ENCODE peak calls at places on chromosomes 11 and 22, in ten cellular contexts. One of them, this sample, is unnamed.
A peak's percentile ranks its signal among the peaks of the same experiment; 100 is the strongest.

GRCh38 chr11:26227311-26227710 is 104.6 kb upstream of the ANO3 start:
- DNase-seq in cardiac muscle cell: peak; percentile 2
- DNase-seq in HL-60: no peak
- DNase-seq in fibroblast of lung: peak; percentile 96
- DNase-seq in ovary: no peak
- DNase-seq in heart left ventricle: no peak
- DNase-seq in GM23338: peak; percentile 22
- DNase-seq in right atrium auricular region: no peak
- DNase-seq in AG04450: peak; percentile 71
- DNase-seq in colonic mucosa: no peak
- DNase-seq in this sample: no peak

GRCh38 chr11:94866936-94867795 is 99.0 kb downstream of the AMOTL1 start:
- DNase-seq in cardiac muscle cell: no peak
- DNase-seq in HL-60: no peak
- DNase-seq in fibroblast of lung: no peak
- DNase-seq in ovary: no peak
- DNase-seq in heart left ventricle: no peak
- DNase-seq in GM23338: no peak
- DNase-seq in right atrium auricular region: peak; percentile 55
- DNase-seq in AG04450: no peak
- DNase-seq in colonic mucosa: no peak
- DNase-seq in this sample: no peak

GRCh38 chr22:47997052-47997568 is 1234.7 kb downstream of the TBC1D22A start:
- DNase-seq in cardiac muscle cell: no peak
- DNase-seq in HL-60: no peak
- DNase-seq in fibroblast of lung: no peak
- DNase-seq in ovary: no peak
- DNase-seq in heart left ventricle: no peak
- DNase-seq in GM23338: no peak
- DNase-seq in right atrium auricular region: no peak
- DNase-seq in AG04450: no peak
- DNase-seq in colonic mucosa: no peak
- DNase-seq in this sample: peak; percentile 11

GRCh38 chr11:113881856-113882255 is 6.5 kb upstream of the USP28 start:
- DNase-seq in cardiac muscle cell: no peak
- DNase-seq in HL-60: no peak
- DNase-seq in fibroblast of lung: no peak
- DNase-seq in ovary: no peak
- DNase-seq in heart left ventricle: no peak
- DNase-seq in GM23338: no peak
- DNase-seq in right atrium auricular region: no peak
- DNase-seq in AG04450: no peak
- DNase-seq in colonic mucosa: no peak
- DNase-seq in this sample: no peak

GRCh38 chr11:107405260-107405659 is 52.4 kb downstream of the CWF19L2 start:
- DNase-seq in cardiac muscle cell: no peak
- DNase-seq in HL-60: no peak
- DNase-seq in fibroblast of lung: no peak
- DNase-seq in ovary: no peak
- DNase-seq in heart left ventricle: no peak
- DNase-seq in GM23338: no peak
- DNase-seq in right atrium auricular region: no peak
- DNase-seq in AG04450: no peak
- DNase-seq in colonic mucosa: no peak
- DNase-seq in this sample: no peak

GRCh38 chr11:117837791-117838190 is 13.2 kb upstream of the FXYD2 start:
- DNase-seq in cardiac muscle cell: no peak
- DNase-seq in HL-60: no peak
- DNase-seq in fibroblast of lung: no peak
- DNase-seq in ovary: no peak
- DNase-seq in heart left ventricle: peak; percentile 15
- DNase-seq in GM23338: no peak
- DNase-seq in right atrium auricular region: peak; percentile 40
- DNase-seq in AG04450: no peak
- DNase-seq in colonic mucosa: no peak
- DNase-seq in this sample: no peak

GRCh38 chr22:50691521-50691920 is 18.9 kb downstream of the SHANK3 start:
- DNase-seq in cardiac muscle cell: peak; percentile 45
- DNase-seq in HL-60: peak; percentile 47
- DNase-seq in fibroblast of lung: peak; percentile 73
- DNase-seq in ovary: no peak
- DNase-seq in heart left ventricle: no peak
- DNase-seq in GM23338: peak; percentile 65
- DNase-seq in right atrium auricular region: no peak
- DNase-seq in AG04450: no peak
- DNase-seq in colonic mucosa: no peak
- DNase-seq in this sample: peak; percentile 8

GRCh38 chr22:36333632-36334031 is 54.1 kb downstream of the MYH9 start:
- DNase-seq in cardiac muscle cell: no peak
- DNase-seq in HL-60: no peak
- DNase-seq in fibroblast of lung: no peak
- DNase-seq in ovary: no peak
- DNase-seq in heart left ventricle: no peak
- DNase-seq in GM23338: no peak
- DNase-seq in right atrium auricular region: no peak
- DNase-seq in AG04450: no peak
- DNase-seq in colonic mucosa: no peak
- DNase-seq in this sample: peak; percentile 77

GRCh38 chr22:49657275-49657973 is 170.2 kb downstream of the BRD1 start:
- DNase-seq in cardiac muscle cell: no peak
- DNase-seq in HL-60: peak; percentile 91
- DNase-seq in fibroblast of lung: no peak
- DNase-seq in ovary: no peak
- DNase-seq in heart left ventricle: peak; percentile 85
- DNase-seq in GM23338: no peak
- DNase-seq in right atrium auricular region: peak; percentile 71
- DNase-seq in AG04450: no peak
- DNase-seq in colonic mucosa: peak; percentile 57
- DNase-seq in this sample: peak; percentile 42

GRCh38 chr22:49658902-49659280 is 168.8 kb downstream of the BRD1 start:
- DNase-seq in cardiac muscle cell: no peak
- DNase-seq in HL-60: no peak
- DNase-seq in fibroblast of lung: no peak
- DNase-seq in ovary: no peak
- DNase-seq in heart left ventricle: no peak
- DNase-seq in GM23338: no peak
- DNase-seq in right atrium auricular region: no peak
- DNase-seq in AG04450: no peak
- DNase-seq in colonic mucosa: no peak
- DNase-seq in this sample: no peak

GRCh38 chr22:49656291-49656851 is 171.3 kb downstream of the BRD1 start:
- DNase-seq in cardiac muscle cell: no peak
- DNase-seq in HL-60: peak; percentile 16
- DNase-seq in fibroblast of lung: no peak
- DNase-seq in ovary: no peak
- DNase-seq in heart left ventricle: no peak
- DNase-seq in GM23338: no peak
- DNase-seq in right atrium auricular region: no peak
- DNase-seq in AG04450: no peak
- DNase-seq in colonic mucosa: no peak
- DNase-seq in this sample: no peak

GRCh38 chr22:49659281-49659923 is 168.3 kb downstream of the BRD1 start:
- DNase-seq in cardiac muscle cell: no peak
- DNase-seq in HL-60: no peak
- DNase-seq in fibroblast of lung: no peak
- DNase-seq in ovary: no peak
- DNase-seq in heart left ventricle: no peak
- DNase-seq in GM23338: no peak
- DNase-seq in right atrium auricular region: no peak
- DNase-seq in AG04450: no peak
- DNase-seq in colonic mucosa: no peak
- DNase-seq in this sample: no peak

GRCh38 chr22:49657974-49658550 is 169.6 kb downstream of the BRD1 start:
- DNase-seq in cardiac muscle cell: no peak
- DNase-seq in HL-60: no peak
- DNase-seq in fibroblast of lung: no peak
- DNase-seq in ovary: no peak
- DNase-seq in heart left ventricle: no peak
- DNase-seq in GM23338: no peak
- DNase-seq in right atrium auricular region: no peak
- DNase-seq in AG04450: no peak
- DNase-seq in colonic mucosa: no peak
- DNase-seq in this sample: no peak
- H3K4me3 ChIP-seq in cardiac muscle cell: no peak overlapping the region
- H3K4me3 ChIP-seq in HL-60: no peak overlapping the region
- H3K4me3 ChIP-seq in fibroblast of lung: no peak overlapping the region
- H3K4me3 ChIP-seq in ovary: no peak overlapping the region
- H3K4me3 ChIP-seq in heart left ventricle: peak overlapping the region; percentile 61
- H3K4me3 ChIP-seq in GM23338: no peak overlapping the region
- H3K4me3 ChIP-seq in right atrium auricular region: no peak overlapping the region
- H3K4me3 ChIP-seq in AG04450: no peak overlapping the region
- H3K4me3 ChIP-seq in colonic mucosa: no peak overlapping the region
- H3K4me3 ChIP-seq in this sample: no peak overlapping the region

GRCh38 chr22:46112405-46112804 is 37.9 kb upstream of the PPARA start:
- DNase-seq in cardiac muscle cell: no peak
- DNase-seq in HL-60: no peak
- DNase-seq in fibroblast of lung: no peak
- DNase-seq in ovary: no peak
- DNase-seq in heart left ventricle: no peak
- DNase-seq in GM23338: no peak
- DNase-seq in right atrium auricular region: no peak
- DNase-seq in AG04450: no peak
- DNase-seq in colonic mucosa: no peak
- DNase-seq in this sample: no peak
- H3K27ac ChIP-seq in cardiac muscle cell: no peak overlapping the region
- H3K27ac ChIP-seq in HL-60: no peak overlapping the region
- H3K27ac ChIP-seq in fibroblast of lung: peak overlapping the region; percentile 10
- H3K27ac ChIP-seq in ovary: no peak overlapping the region
- H3K27ac ChIP-seq in heart left ventricle: peak overlapping the region; percentile 86
- H3K27ac ChIP-seq in GM23338: no peak overlapping the region
- H3K27ac ChIP-seq in right atrium auricular region: peak overlapping the region; percentile 79
- H3K27ac ChIP-seq in AG04450: no peak overlapping the region
- H3K27ac ChIP-seq in colonic mucosa: no peak overlapping the region
- H3K27ac ChIP-seq in this sample: peak overlapping the region; percentile 17

GRCh38 chr11:64241175-64241429 is 207 bp downstream of the FKBP2 start:
- DNase-seq in cardiac muscle cell: no peak
- DNase-seq in HL-60: no peak
- DNase-seq in fibroblast of lung: no peak
- DNase-seq in ovary: no peak
- DNase-seq in heart left ventricle: no peak
- DNase-seq in GM23338: no peak
- DNase-seq in right atrium auricular region: no peak
- DNase-seq in AG04450: no peak
- DNase-seq in colonic mucosa: no peak
- DNase-seq in this sample: no peak

GRCh38 chr11:64238999-64239398 is 1.9 kb upstream of the FKBP2 start:
- DNase-seq in cardiac muscle cell: no peak
- DNase-seq in HL-60: no peak
- DNase-seq in fibroblast of lung: no peak
- DNase-seq in ovary: no peak
- DNase-seq in heart left ventricle: no peak
- DNase-seq in GM23338: no peak
- DNase-seq in right atrium auricular region: no peak
- DNase-seq in AG04450: no peak
- DNase-seq in colonic mucosa: no peak
- DNase-seq in this sample: no peak

GRCh38 chr11:64241430-64242153 is 697 bp downstream of the FKBP2 start:
- DNase-seq in cardiac muscle cell: peak; percentile 99
- DNase-seq in HL-60: peak; percentile 98
- DNase-seq in fibroblast of lung: peak; percentile 99
- DNase-seq in ovary: peak; percentile 100
- DNase-seq in heart left ventricle: peak; percentile 99
- DNase-seq in GM23338: peak; percentile 99
- DNase-seq in right atrium auricular region: peak; percentile 100
- DNase-seq in AG04450: peak; percentile 99
- DNase-seq in colonic mucosa: peak; percentile 100
- DNase-seq in this sample: peak; percentile 99

GRCh38 chr11:64240467-64241174 is at the start of gene FKBP2:
- DNase-seq in cardiac muscle cell: peak; percentile 99
- DNase-seq in HL-60: peak; percentile 95
- DNase-seq in fibroblast of lung: peak; percentile 97
- DNase-seq in ovary: peak; percentile 98
- DNase-seq in heart left ventricle: peak; percentile 98
- DNase-seq in GM23338: peak; percentile 98
- DNase-seq in right atrium auricular region: peak; percentile 98
- DNase-seq in AG04450: peak; percentile 90
- DNase-seq in colonic mucosa: peak; percentile 97
- DNase-seq in this sample: peak; percentile 98

DNA sequence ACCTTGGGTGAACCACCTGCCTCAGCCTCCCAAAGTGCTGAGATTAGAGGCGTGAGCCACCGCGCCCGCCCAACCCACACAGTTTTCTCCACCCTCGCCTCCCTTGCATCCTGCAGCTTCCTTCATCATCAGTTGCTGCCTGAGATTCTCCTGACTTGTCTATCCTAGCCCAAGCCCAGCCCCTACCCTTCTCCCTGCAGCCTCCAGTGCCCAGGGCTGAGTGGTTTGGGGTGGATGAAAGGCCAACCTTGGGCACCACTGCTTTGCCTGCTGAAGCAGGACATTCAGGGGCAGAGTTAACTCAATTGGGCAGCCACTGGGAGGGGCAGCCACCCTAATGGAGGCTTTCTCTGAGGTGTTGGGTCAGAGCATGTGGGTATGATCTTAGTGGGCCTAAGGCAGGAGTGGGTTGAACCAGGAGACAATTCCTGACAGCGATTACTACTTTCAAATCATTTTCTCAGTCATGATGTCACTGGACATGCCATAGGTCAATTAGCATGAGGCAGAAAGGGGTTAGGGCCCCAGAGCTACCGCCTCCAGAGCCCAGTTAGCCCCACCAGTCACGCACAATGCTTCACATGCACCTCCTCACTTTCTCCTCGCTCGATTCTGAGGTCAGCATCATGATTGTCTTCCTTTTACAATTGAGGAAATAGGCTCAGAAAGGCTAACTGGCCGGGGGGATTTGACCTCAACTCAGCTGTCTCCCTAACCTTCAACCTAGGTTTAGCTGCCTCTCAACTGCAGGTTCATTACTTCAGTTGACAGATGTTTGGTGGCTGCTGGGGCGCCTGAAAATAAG is 1.0 kb upstream of the FKBP2 start:
- DNase-seq in cardiac muscle cell: no peak
- DNase-seq in HL-60: peak; percentile 93
- DNase-seq in fibroblast of lung: no peak
- DNase-seq in ovary: no peak
- DNase-seq in heart left ventricle: peak; percentile 34
- DNase-seq in GM23338: no peak
- DNase-seq in right atrium auricular region: no peak
- DNase-seq in AG04450: no peak
- DNase-seq in colonic mucosa: no peak
- DNase-seq in this sample: no peak
- H3K4me3 ChIP-seq in cardiac muscle cell: peak overlapping the region; percentile 86
- H3K4me3 ChIP-seq in HL-60: peak overlapping the region; percentile 80
- H3K4me3 ChIP-seq in fibroblast of lung: peak overlapping the region; percentile 72
- H3K4me3 ChIP-seq in ovary: peak overlapping the region; percentile 96
- H3K4me3 ChIP-seq in heart left ventricle: peak overlapping the region; percentile 78
- H3K4me3 ChIP-seq in GM23338: peak overlapping the region; percentile 97
- H3K4me3 ChIP-seq in right atrium auricular region: peak overlapping the region; percentile 59
- H3K4me3 ChIP-seq in AG04450: peak overlapping the region; percentile 77
- H3K4me3 ChIP-seq in colonic mucosa: peak overlapping the region; percentile 95
- H3K4me3 ChIP-seq in this sample: no peak overlapping the region

DNA sequence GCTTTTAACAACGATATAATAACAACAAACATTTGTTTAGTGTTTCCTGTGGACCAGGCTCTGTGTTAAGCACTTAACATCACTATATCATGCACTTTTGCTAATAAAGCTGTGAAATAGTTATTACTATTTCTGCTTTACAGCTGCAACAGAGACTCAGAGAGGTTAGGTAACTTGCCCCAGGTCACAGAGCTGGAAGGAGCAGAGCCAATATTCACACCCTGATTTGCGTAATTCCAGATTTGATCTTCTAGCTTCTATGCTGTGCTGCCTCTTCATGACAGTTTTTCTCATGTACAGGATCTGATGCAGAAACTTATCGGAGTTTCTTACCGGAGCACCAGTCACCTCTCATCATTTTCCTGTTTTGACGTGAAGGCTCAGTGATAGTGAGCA is 33.6 kb upstream of the EHF start:
- DNase-seq in cardiac muscle cell: no peak
- DNase-seq in HL-60: no peak
- DNase-seq in fibroblast of lung: peak; percentile 28
- DNase-seq in ovary: no peak
- DNase-seq in heart left ventricle: no peak
- DNase-seq in GM23338: no peak
- DNase-seq in right atrium auricular region: no peak
- DNase-seq in AG04450: no peak
- DNase-seq in colonic mucosa: no peak
- DNase-seq in this sample: no peak
- H3K27ac ChIP-seq in cardiac muscle cell: no peak overlapping the region
- H3K27ac ChIP-seq in HL-60: no peak overlapping the region
- H3K27ac ChIP-seq in fibroblast of lung: no peak overlapping the region
- H3K27ac ChIP-seq in ovary: no peak overlapping the region
- H3K27ac ChIP-seq in heart left ventricle: no peak overlapping the region
- H3K27ac ChIP-seq in GM23338: no peak overlapping the region
- H3K27ac ChIP-seq in right atrium auricular region: no peak overlapping the region
- H3K27ac ChIP-seq in AG04450: no peak overlapping the region
- H3K27ac ChIP-seq in colonic mucosa: no peak overlapping the region
- H3K27ac ChIP-seq in this sample: no peak overlapping the region